ENCODE peak calls at places on chromosome 2, in four cellular contexts. One of them, this sample, is unnamed.

GRCh38 chr2:241636182-241636982 is 576 bp downstream of the THAP4 start:
- DNase-seq in suprapubic skin: no peak
- DNase-seq in A549: peak
- DNase-seq in sigmoid colon: peak
- DNase-seq in this sample: no peak

GRCh38 chr2:199392363-199392762 is 65.4 kb downstream of the SATB2 start:
- DNase-seq in suprapubic skin: no peak
- DNase-seq in sigmoid colon: no peak
- DNase-seq in A549: no peak
- DNase-seq in this sample: no peak

GRCh38 chr2:219471476-219472371 is 27.0 kb upstream of the GMPPA start:
- DNase-seq in suprapubic skin: no peak
- DNase-seq in sigmoid colon: no peak
- DNase-seq in A549: no peak
- DNase-seq in this sample: no peak

GRCh38 chr2:23260621-23261020 is 124.4 kb upstream of the KLHL29 start:
- DNase-seq in suprapubic skin: no peak
- DNase-seq in sigmoid colon: no peak
- DNase-seq in A549: no peak
- DNase-seq in this sample: no peak

GRCh38 chr2:238868616-238869292 is 20.9 kb downstream of the TWIST2 start:
- DNase-seq in sigmoid colon: peak
- DNase-seq in suprapubic skin: peak
- DNase-seq in A549: peak
- DNase-seq in this sample: peak

GRCh38 chr2:1781291-1782080 is 37.2 kb upstream of the PXDN start:
- DNase-seq in suprapubic skin: peak
- DNase-seq in A549: no peak
- DNase-seq in sigmoid colon: no peak
- DNase-seq in this sample: no peak

GRCh38 chr2:217459675-217460405 is 543.0 kb downstream of the TNS1 start:
- DNase-seq in suprapubic skin: no peak
- DNase-seq in A549: no peak
- DNase-seq in sigmoid colon: no peak
- DNase-seq in this sample: no peak

GRCh38 chr2:219987830-219988229 is 360.4 kb downstream of the SLC4A3 start:
- DNase-seq in sigmoid colon: no peak
- DNase-seq in A549: peak
- DNase-seq in suprapubic skin: no peak
- DNase-seq in this sample: no peak

GRCh38 chr2:125644257-125644656 is 1011.7 kb upstream of the GYPC start:
- DNase-seq in suprapubic skin: no peak
- DNase-seq in A549: no peak
- DNase-seq in sigmoid colon: no peak
- DNase-seq in this sample: no peak

GRCh38 chr2:9261231-9261883 is 54.7 kb downstream of the ASAP2 start:
- DNase-seq in suprapubic skin: no peak
- DNase-seq in A549: no peak
- DNase-seq in sigmoid colon: peak
- DNase-seq in this sample: no peak

GRCh38 chr2:71129114-71129890 is 727 bp downstream of the MCEE start:
- DNase-seq in A549: peak
- DNase-seq in sigmoid colon: no peak
- DNase-seq in suprapubic skin: no peak
- DNase-seq in this sample: no peak

GRCh38 chr2:38483773-38484501 is 106.9 kb upstream of the ATL2 start:
- DNase-seq in A549: no peak
- DNase-seq in sigmoid colon: no peak
- DNase-seq in suprapubic skin: no peak
- DNase-seq in this sample: no peak

GRCh38 chr2:41160439-41160838 is 708.5 kb upstream of the SLC8A1 start:
- DNase-seq in sigmoid colon: no peak
- DNase-seq in A549: no peak
- DNase-seq in suprapubic skin: no peak
- DNase-seq in this sample: no peak

GRCh38 chr2:102422910-102423309 is at the start of gene IL18RAP:
- DNase-seq in sigmoid colon: no peak
- DNase-seq in A549: no peak
- DNase-seq in suprapubic skin: no peak
- DNase-seq in this sample: no peak

GRCh38 chr2:221779614-221780067 is 207.5 kb upstream of the EPHA4 start:
- DNase-seq in suprapubic skin: no peak
- DNase-seq in A549: no peak
- DNase-seq in sigmoid colon: peak
- DNase-seq in this sample: no peak

GRCh38 chr2:99406137-99406536 is 68.9 kb downstream of the EIF5B start:
- DNase-seq in A549: no peak
- DNase-seq in suprapubic skin: no peak
- DNase-seq in sigmoid colon: no peak
- DNase-seq in this sample: no peak

GRCh38 chr2:39587641-39588040 is 78.1 kb upstream of the TMEM178A start:
- DNase-seq in A549: no peak
- DNase-seq in suprapubic skin: no peak
- DNase-seq in sigmoid colon: no peak
- DNase-seq in this sample: no peak

GRCh38 chr2:205772983-205773382 is 90.7 kb downstream of the NRP2 start:
- DNase-seq in suprapubic skin: no peak
- DNase-seq in A549: no peak
- DNase-seq in sigmoid colon: no peak
- DNase-seq in this sample: no peak

GRCh38 chr2:178723786-178724346 is 83.4 kb downstream of the TTN start:
- DNase-seq in sigmoid colon: no peak
- DNase-seq in A549: no peak
- DNase-seq in suprapubic skin: no peak
- DNase-seq in this sample: no peak

GRCh38 chr2:146547236-146547635 is 1297.6 kb upstream of the ACVR2A start:
- DNase-seq in A549: no peak
- DNase-seq in sigmoid colon: no peak
- DNase-seq in suprapubic skin: no peak
- DNase-seq in this sample: no peak

GRCh38 chr2:136131484-136131960 is 13.6 kb upstream of the CXCR4 start:
- DNase-seq in suprapubic skin: no peak
- DNase-seq in A549: no peak
- DNase-seq in sigmoid colon: no peak
- DNase-seq in this sample: no peak

GRCh38 chr2:100104718-100105677 is 37.4 kb downstream of the AFF3 start:
- DNase-seq in sigmoid colon: no peak
- DNase-seq in A549: no peak
- DNase-seq in suprapubic skin: no peak
- DNase-seq in this sample: no peak

GRCh38 chr2:233385489-233386044 is 31.3 kb downstream of the DGKD start:
- DNase-seq in A549: no peak
- DNase-seq in sigmoid colon: no peak
- DNase-seq in suprapubic skin: no peak
- DNase-seq in this sample: no peak

GRCh38 chr2:42012651-42013050 is 35.2 kb upstream of the PKDCC start:
- DNase-seq in suprapubic skin: no peak
- DNase-seq in sigmoid colon: no peak
- DNase-seq in A549: no peak
- DNase-seq in this sample: no peak

GRCh38 chr2:146978891-146979555 is 865.8 kb upstream of the ACVR2A start:
- DNase-seq in sigmoid colon: no peak
- DNase-seq in A549: no peak
- DNase-seq in suprapubic skin: no peak
- DNase-seq in this sample: no peak

GRCh38 chr2:148745151-148745851 is 100.8 kb downstream of the EPC2 start:
- DNase-seq in A549: no peak
- DNase-seq in sigmoid colon: no peak
- DNase-seq in suprapubic skin: no peak
- DNase-seq in this sample: no peak

GRCh38 chr2:228735697-228736096 is 535.4 kb downstream of the PID1 start:
- DNase-seq in A549: no peak
- DNase-seq in sigmoid colon: no peak
- DNase-seq in suprapubic skin: no peak
- DNase-seq in this sample: no peak

GRCh38 chr2:164843346-164843841 is 1.8 kb upstream of the COBLL1 start:
- DNase-seq in A549: no peak
- DNase-seq in suprapubic skin: no peak
- DNase-seq in sigmoid colon: no peak
- DNase-seq in this sample: no peak

DNA sequence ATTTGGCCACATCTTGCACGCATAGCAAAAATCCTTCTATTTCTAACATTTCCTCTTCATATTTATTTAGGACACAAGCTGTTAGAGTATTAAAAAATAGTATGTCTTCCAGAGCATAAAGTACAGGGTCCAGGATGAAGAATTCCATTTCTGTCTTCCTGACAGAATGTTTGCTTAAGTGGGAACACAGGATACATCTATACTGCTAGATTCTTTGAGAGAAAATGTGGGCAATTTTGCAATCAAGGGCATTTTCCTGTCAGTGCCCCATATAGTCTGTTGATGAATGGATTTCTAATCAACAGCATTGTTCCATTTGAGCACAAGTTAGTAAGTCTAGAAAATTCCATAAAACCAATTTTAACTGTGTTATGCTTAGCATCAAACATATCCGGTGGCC is 409.9 kb downstream of the CPS1 start:
- DNase-seq in suprapubic skin: no peak
- DNase-seq in sigmoid colon: no peak
- DNase-seq in A549: no peak
- DNase-seq in this sample: no peak
- TF ChIP-seq EP300 in suprapubic skin: no peak
- TF ChIP-seq EP300 in sigmoid colon: no peak
- TF ChIP-seq EP300 in A549: no peak
- TF ChIP-seq EP300 in this sample: no peak

DNA sequence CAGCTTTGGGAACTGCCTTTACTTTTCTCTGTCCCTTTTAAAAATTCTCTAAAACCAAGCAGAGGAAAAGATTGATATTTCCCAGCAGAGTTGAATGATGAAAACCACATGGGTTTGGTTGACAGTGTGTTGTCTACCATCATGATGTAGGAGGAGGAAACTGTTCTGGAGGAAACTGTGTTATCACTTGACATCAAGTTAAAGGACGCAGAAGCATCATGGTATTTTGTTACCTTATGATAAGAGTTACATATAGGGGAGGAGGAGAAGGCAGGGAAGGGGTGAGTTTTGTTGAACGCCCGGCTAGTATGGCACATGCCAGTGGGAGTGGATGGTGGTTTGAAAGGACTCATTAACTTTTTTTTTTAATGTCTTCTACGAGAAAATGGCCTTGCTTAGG is 886 bp downstream of the TMEM17 start:
- DNase-seq in sigmoid colon: no peak
- DNase-seq in suprapubic skin: no peak
- DNase-seq in A549: no peak
- DNase-seq in this sample: no peak
- H3K4me3 ChIP-seq in sigmoid colon: no peak
- H3K4me3 ChIP-seq in suprapubic skin: peak
- H3K4me3 ChIP-seq in A549: peak
- H3K4me3 ChIP-seq in this sample: peak

DNA sequence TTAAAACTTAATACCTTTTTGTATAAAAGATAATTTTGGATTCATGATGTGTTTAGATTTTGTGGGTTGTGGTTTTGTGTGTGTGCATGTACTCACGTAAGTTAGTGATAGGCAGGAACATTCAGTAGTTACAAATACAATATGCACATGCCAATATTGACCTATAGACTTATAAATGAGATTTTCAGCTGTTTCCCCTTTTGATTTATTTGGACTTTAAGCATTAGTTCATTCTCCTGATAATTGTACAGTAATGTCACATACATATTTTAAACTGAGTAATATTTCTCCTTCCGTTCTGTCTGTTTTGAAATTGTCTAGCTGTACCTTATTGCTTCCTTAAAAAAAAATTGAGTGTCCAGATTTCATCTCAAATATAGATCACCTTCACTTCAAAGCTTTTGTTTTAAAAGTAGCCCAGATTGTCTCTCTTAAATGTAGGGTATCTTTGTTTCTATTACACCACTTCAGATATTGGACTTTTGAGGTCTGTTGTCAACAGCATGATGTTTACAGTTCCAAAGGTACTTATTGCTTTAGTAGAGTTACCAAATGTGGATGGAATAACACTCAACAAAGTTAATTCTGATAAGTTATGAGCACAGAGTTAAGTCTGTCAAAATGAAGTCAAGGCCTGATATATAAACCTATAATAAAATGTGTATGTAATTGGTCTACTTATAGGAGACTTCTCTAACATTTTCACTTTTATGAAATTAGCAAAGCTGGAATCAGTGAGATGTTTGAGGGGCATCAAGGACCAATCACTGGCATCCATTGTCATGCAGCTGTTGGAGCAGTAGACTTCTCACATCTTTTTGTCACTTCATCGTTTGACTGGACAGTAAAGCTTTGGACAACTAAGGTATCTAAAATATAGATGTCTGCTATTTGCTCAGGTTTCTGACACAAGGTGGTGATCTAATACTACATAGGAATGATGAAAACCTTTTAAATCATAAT is 42.0 kb downstream of the DYNC1I2 start:
- DNase-seq in sigmoid colon: no peak
- DNase-seq in suprapubic skin: no peak
- DNase-seq in A549: no peak
- DNase-seq in this sample: no peak
- TF ChIP-seq EP300 in sigmoid colon: no peak
- TF ChIP-seq EP300 in suprapubic skin: no peak
- TF ChIP-seq EP300 in A549: no peak
- TF ChIP-seq EP300 in this sample: no peak

GRCh38 chr2:177329035-177329434 is 63.5 kb upstream of the AGPS start:
- DNase-seq in suprapubic skin: no peak
- DNase-seq in sigmoid colon: no peak
- DNase-seq in A549: no peak
- DNase-seq in this sample: no peak

GRCh38 chr2:177334940-177335543 is 57.5 kb upstream of the AGPS start:
- DNase-seq in suprapubic skin: no peak
- DNase-seq in sigmoid colon: no peak
- DNase-seq in A549: peak
- DNase-seq in this sample: no peak

GRCh38 chr2:177331446-177331997 is 61.1 kb upstream of the AGPS start:
- DNase-seq in sigmoid colon: no peak
- DNase-seq in suprapubic skin: no peak
- DNase-seq in A549: no peak
- DNase-seq in this sample: no peak

GRCh38 chr2:177332992-177333388 is 59.6 kb upstream of the AGPS start:
- DNase-seq in suprapubic skin: no peak
- DNase-seq in A549: no peak
- DNase-seq in sigmoid colon: no peak
- DNase-seq in this sample: no peak

GRCh38 chr2:177332041-177332991 is 60.3 kb upstream of the AGPS start:
- DNase-seq in A549: peak
- DNase-seq in sigmoid colon: peak
- DNase-seq in suprapubic skin: no peak
- DNase-seq in this sample: peak
- H3K4me3 ChIP-seq in A549: no peak
- H3K4me3 ChIP-seq in sigmoid colon: no peak
- H3K4me3 ChIP-seq in suprapubic skin: peak
- H3K4me3 ChIP-seq in this sample: no peak

GRCh38 chr2:66240284-66240683 is 194.6 kb upstream of the MEIS1 start:
- DNase-seq in suprapubic skin: no peak
- DNase-seq in sigmoid colon: peak
- DNase-seq in A549: no peak
- DNase-seq in this sample: no peak
- TF ChIP-seq EP300 in suprapubic skin: no peak
- TF ChIP-seq EP300 in sigmoid colon: peak
- TF ChIP-seq EP300 in A549: no peak
- TF ChIP-seq EP300 in this sample: no peak